ENCODE peak calls at places on chromosomes 12 and 14, in eight cellular contexts. Q is NCI-H510A, W is NCI-H1105, K is neural progenitor cell, X is left colon, H is sciatic nerve, D is activated T-cell treated with anti-CD3 and anti-CD28 coated beads for 48 hours, J is DND-41. I is an unnamed sample.
A peak's percentile ranks its signal among the peaks of the same experiment; 100 is the strongest.

GRCh38 chr12:15936751-15937150 is 25.6 kb downstream of the DERA start:
- DNase-seq in W (no peak), X (no peak), D (no peak), J (no peak), Q (no peak), K (no peak), H (no peak), I (no peak)

GRCh38 chr12:20305470-20305869 is 62.9 kb upstream of the PDE3A start:
- DNase-seq in H (no peak), X (no peak), K (no peak), J (no peak), D (no peak), Q (no peak), W (no peak), I (no peak)

GRCh38 chr14:98953544-98954346 is 318.3 kb downstream of the BCL11B start:
- DNase-seq in K (no peak), H (peak; percentile 71), J (no peak), D (no peak), Q (no peak), W (no peak), X (peak; percentile 52), I (peak; percentile 31)

GRCh38 chr14:85528080-85528881 is 1.7 kb upstream of the FLRT2 start:
- DNase-seq in J (no peak), X (no peak), Q (no peak), W (no peak), D (no peak), K (peak; percentile 81), H (no peak), I (peak; percentile 17)

GRCh38 chr12:62604856-62605255 is 138.2 kb downstream of the MON2 start:
- DNase-seq in W (no peak), J (no peak), Q (no peak), H (no peak), X (no peak), D (no peak), K (no peak), I (no peak)

GRCh38 chr12:79183946-79184345 is 319.4 kb downstream of the SYT1 start:
- DNase-seq in Q (no peak), D (no peak), X (no peak), K (no peak), J (no peak), H (no peak), W (no peak), I (no peak)

GRCh38 chr12:76144253-76144564 is 59.7 kb upstream of the NAP1L1 start:
- DNase-seq in Q (no peak), J (peak; percentile 55), W (peak; percentile 78), D (no peak), H (no peak), K (no peak), X (no peak), I (no peak)

GRCh38 chr12:116962197-116962596 is 51.4 kb downstream of the FBXW8 start:
- DNase-seq in X (no peak), J (peak; percentile 25), D (no peak), K (peak; percentile 28), H (no peak), W (no peak), Q (no peak), I (no peak)

GRCh38 chr14:22039938-22040780 is 366.5 kb upstream of the OR4E1 start:
- DNase-seq in D (peak; percentile 12), X (no peak), H (no peak), K (no peak), J (peak; percentile 61), Q (no peak), W (no peak), I (no peak)

GRCh38 chr12:6341439-6342139 is at the start of gene TNFRSF1A:
- DNase-seq in Q (no peak), W (no peak), K (peak; percentile 62), H (peak; percentile 82), X (peak; percentile 86), D (no peak), J (peak; percentile 79), I (no peak)

GRCh38 chr12:109596418-109597244 is 23.0 kb downstream of the MVK start:
- DNase-seq in D (no peak), X (no peak), H (no peak), K (no peak), Q (peak; percentile 62), W (no peak), J (no peak), I (no peak)

GRCh38 chr12:14979468-14979867 is 6.6 kb downstream of the PDE6H start:
- DNase-seq in X (no peak), Q (no peak), K (no peak), W (no peak), J (no peak), H (no peak), D (no peak), I (no peak)

GRCh38 chr12:62724947-62725447 is 210.0 kb downstream of the PPM1H start:
- DNase-seq in Q (no peak), W (no peak), J (no peak), H (no peak), X (peak; percentile 49), K (peak; percentile 74), D (no peak), I (peak; percentile 27)

GRCh38 chr14:21965042-21965441 is 291.4 kb upstream of the OR4E1 start:
- DNase-seq in J (peak; percentile 49), H (no peak), W (no peak), X (no peak), K (no peak), D (peak; percentile 21), Q (no peak), I (no peak)

GRCh38 chr14:86799244-86799647 is 1193.7 kb downstream of the GALC start:
- DNase-seq in H (no peak), Q (no peak), D (no peak), X (no peak), K (no peak), W (peak; percentile 56), J (no peak), I (peak; percentile 51)

GRCh38 chr12:124498178-124498869 is 69.1 kb downstream of the NCOR2 start:
- DNase-seq in Q (no peak), K (no peak), J (no peak), W (no peak), D (no peak), H (no peak), X (no peak), I (no peak)

GRCh38 chr12:104630230-104630670 is 173.5 kb downstream of the CHST11 start:
- DNase-seq in J (no peak), D (no peak), H (no peak), W (peak; percentile 59), K (peak; percentile 24), X (no peak), Q (peak; percentile 82), I (no peak)

GRCh38 chr14:39182770-39183684 is 8.0 kb downstream of the PNN start:
- DNase-seq in H (no peak), W (no peak), J (no peak), K (no peak), D (no peak), Q (no peak), X (no peak), I (no peak)

GRCh38 chr12:8077207-8077606 is 4.9 kb upstream of the NECAP1 start:
- DNase-seq in K (no peak), X (no peak), J (no peak), Q (no peak), H (no peak), D (no peak), W (no peak), I (peak; percentile 10)

GRCh38 chr14:91417983-91418386 is 365 bp upstream of the CCDC88C start:
- DNase-seq in D (peak; percentile 67), J (peak; percentile 70), K (peak; percentile 82), X (no peak), H (no peak), Q (peak; percentile 37), W (peak; percentile 54), I (peak; percentile 53)

I was measured in T1000.